ENCODE peak calls at places on chromosomes 16 and 17, in five cellular contexts. L is activated CD4-positive, CD25-positive, alpha-beta regulatory T cell; K is ACHN; O is RPMI8226; G is NCI-H526 treated with DMSO at 0.1 percent for 48 hours. C is an unnamed sample.

GRCh38 chr16:54285414-54286066 is 1.0 kb downstream of the IRX3 start:
- DNase-seq in L (no peak), K (peak), O (no peak), G (no peak), C (no peak)

GRCh38 chr16:71637398-71637797 is 11.4 kb downstream of the MARVELD3 start:
- DNase-seq in L (no peak), K (no peak), O (no peak), G (no peak), C (no peak)

GRCh38 chr16:8628981-8629725 is 7.7 kb downstream of the METTL22 start:
- DNase-seq in L (no peak), K (no peak), O (no peak), G (no peak), C (no peak)

GRCh38 chr17:66636111-66636510 is 198.8 kb upstream of the CACNG5 start:
- DNase-seq in L (no peak), K (no peak), O (no peak), G (no peak), C (no peak)

GRCh38 chr16:78684040-78684611 is 584.7 kb downstream of the WWOX start:
- DNase-seq in L (no peak), K (no peak), O (no peak), G (no peak), C (no peak)

GRCh38 chr16:20774703-20775362 is 11.0 kb downstream of the ACSM3 start:
- DNase-seq in L (peak), K (peak), O (peak), G (peak), C (peak)

GRCh38 chr17:40564883-40565744 is at the start of gene CCR7:
- DNase-seq in L (peak), K (no peak), O (no peak), G (no peak), C (peak)

GRCh38 chr17:44655983-44656700 is at the start of gene MEIOC:
- DNase-seq in L (no peak), K (no peak), O (no peak), G (peak), C (no peak)

GRCh38 chr17:29577778-29578211 is 9.3 kb downstream of the TP53I13 start:
- DNase-seq in L (no peak), K (no peak), O (no peak), G (no peak), C (no peak)

GRCh38 chr17:36818134-36818825 is 119.0 kb upstream of the LHX1 start:
- DNase-seq in L (no peak), K (no peak), O (no peak), G (no peak), C (no peak)

GRCh38 chr16:57611184-57611583 is 17.2 kb upstream of the ADGRG1 start:
- DNase-seq in L (no peak), K (no peak), O (no peak), G (no peak), C (no peak)

GRCh38 chr16:13935408-13935807 is 15.5 kb downstream of the ERCC4 start:
- DNase-seq in L (no peak), K (peak), O (no peak), G (no peak), C (no peak)

GRCh38 chr16:69311533-69312388 is 611 bp downstream of the VPS4A start:
- DNase-seq in L (no peak), K (peak), O (peak), G (no peak), C (no peak)